ENCODE peak calls at places on chromosome 1, in eight cellular contexts. R is activated T-helper 9 cell treated with anti-CD3 and anti-CD28 coated beads, Interleukin-2, amount 50 U/mL, for 16 hours; P is left cardiac atrium; I is lung; L is AG08396; O is nephron progenitor cell; Z is Caki2; T is A549. A is an unnamed sample.
A peak's percentile ranks its signal among the peaks of the same experiment; 100 is the strongest.

GRCh38 chr1:31239653-31240241 is at the start of gene NKAIN1:
- DNase-seq in R (no peak), P (no peak), I (no peak), L (peak; percentile 71), O (peak; percentile 74), Z (peak; percentile 22), T (no peak), A (no peak)

GRCh38 chr1:38003261-38004250 is 1.8 kb downstream of the FHL3 start:
- DNase-seq in R (no peak), P (no peak), I (no peak), L (no peak), O (no peak), Z (no peak), T (no peak), A (no peak)

GRCh38 chr1:47587891-47588582 is 150.2 kb downstream of the FOXD2 start:
- DNase-seq in R (no peak), P (no peak), I (peak; percentile 22), L (no peak), O (no peak), Z (peak; percentile 45), T (no peak), A (no peak)

GRCh38 chr1:227946624-227947424 is 908 bp downstream of the WNT9A start:
- DNase-seq in R (peak; percentile 30), P (peak; percentile 78), I (peak; percentile 82), L (peak; percentile 90), O (peak; percentile 82), Z (peak; percentile 89), T (peak; percentile 80), A (peak; percentile 95)

GRCh38 chr1:175757381-175758015 is 14.1 kb upstream of the TNR start:
- DNase-seq in R (no peak), P (peak; percentile 25), I (no peak), L (peak; percentile 23), O (peak; percentile 70), Z (peak; percentile 2), T (peak; percentile 42), A (no peak)

GRCh38 chr1:148367596-148367995 is 115.5 kb downstream of the PPIAL4G start:
- DNase-seq in R (no peak), P (no peak), I (no peak), L (no peak), O (no peak), Z (no peak), T (no peak), A (no peak)

GRCh38 chr1:225539575-225539974 is 111.7 kb upstream of the LBR start:
- DNase-seq in R (no peak), P (no peak), I (no peak), L (no peak), O (no peak), Z (no peak), T (no peak), A (no peak)

GRCh38 chr1:82264762-82265161 is 464.0 kb downstream of the ADGRL2 start:
- DNase-seq in R (no peak), P (no peak), I (no peak), L (no peak), O (no peak), Z (no peak), T (no peak), A (no peak)

GRCh38 chr1:69569983-69570755 is 2.4 kb downstream of the LRRC7 start:
- DNase-seq in R (no peak), P (no peak), I (no peak), L (peak; percentile 1), O (peak; percentile 6), Z (no peak), T (no peak), A (no peak)

A was measured in D721Med.